ENCODE peak calls at places on chromosomes 2 and 18, in six cellular contexts. Z, P, R, X, C and I are unnamed samples.

GRCh38 chr2:69559696-69560482 is 83.7 kb downstream of the AAK1 start:
- DNase-seq in P (peak; percentile 21), X (peak; percentile 76), R (no peak), Z (no peak), C (no peak), I (peak; percentile 37)

GRCh38 chr18:54529444-54529843 is 61.6 kb upstream of the DYNAP start:
- DNase-seq in P (no peak), X (no peak), C (no peak), R (no peak), Z (no peak), I (no peak)

GRCh38 chr2:207240649-207241048 is 74.9 kb upstream of the KLF7 start:
- DNase-seq in Z (no peak), X (no peak), P (no peak), C (no peak), R (no peak), I (no peak)

GRCh38 chr2:24372033-24372432 is 11.7 kb upstream of the ITSN2 start:
- DNase-seq in Z (no peak), C (no peak), X (no peak), R (no peak), P (no peak), I (no peak)

GRCh38 chr2:183123959-183124221 is 353 bp upstream of the NUP35 start:
- DNase-seq in R (no peak), C (no peak), P (no peak), X (no peak), Z (no peak), I (no peak)

GRCh38 chr2:20599861-20600461 is 50.9 kb downstream of the HS1BP3 start:
- DNase-seq in R (peak; percentile 30), X (no peak), P (no peak), C (no peak), Z (peak; percentile 68), I (no peak)

GRCh38 chr18:68428026-68428425 is 286.9 kb downstream of the TMX3 start:
- DNase-seq in R (no peak), C (no peak), P (peak; percentile 82), X (peak; percentile 92), Z (no peak), I (peak; percentile 89)

GRCh38 chr2:223057545-223057944 is 5.6 kb downstream of the KCNE4 start:
- DNase-seq in X (no peak), P (no peak), C (no peak), R (no peak), Z (no peak), I (peak; percentile 60)

GRCh38 chr2:158912122-158912521 is 56.3 kb upstream of the TANC1 start:
- DNase-seq in X (no peak), C (no peak), R (no peak), Z (no peak), P (no peak), I (no peak)

GRCh38 chr2:172358784-172359556 is 68.4 kb upstream of the ITGA6 start:
- DNase-seq in X (peak; percentile 31), R (no peak), C (no peak), Z (no peak), P (no peak), I (no peak)

GRCh38 chr2:179770029-179770428 is 91.4 kb downstream of the ZNF385B start:
- DNase-seq in R (no peak), Z (no peak), C (no peak), X (no peak), P (no peak), I (no peak)

DNA sequence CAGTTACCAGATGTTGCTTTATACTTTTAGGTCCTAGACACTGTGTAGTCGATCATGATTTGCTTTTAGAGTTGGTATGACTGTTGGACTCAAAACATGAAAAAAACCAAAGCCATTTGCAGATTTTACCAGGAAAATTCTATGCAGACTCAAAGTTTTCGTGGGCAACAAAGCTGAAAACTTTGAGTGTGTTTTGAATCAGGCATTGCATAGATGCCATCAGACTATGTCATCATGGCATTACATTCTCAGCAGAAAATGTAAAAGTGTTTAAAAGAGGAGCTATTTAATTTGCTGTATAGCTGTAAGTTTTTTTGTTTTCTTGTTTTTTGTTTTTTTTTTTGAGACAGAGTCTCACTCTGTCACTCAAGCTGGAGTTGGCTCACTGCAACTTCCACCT is 43.5 kb upstream of the ELAC1 start:
- DNase-seq in R (no peak), X (peak; percentile 44), C (no peak), Z (no peak), P (no peak), I (no peak)
- H3K9me3 ChIP-seq in R (no peaks in the 10 kb centered on the region), X (no peaks in the 10 kb centered on the region), C (no peaks in the 10 kb centered on the region), Z (no peaks in the 10 kb centered on the region), P (no peaks in the 10 kb centered on the region), I (peaks cover 16% of the 10 kb centered on the region)

GRCh38 chr18:78561757-78562445 is 417.7 kb upstream of the SALL3 start:
- DNase-seq in Z (no peak), R (no peak), X (no peak), C (no peak), P (no peak), I (no peak)
- H3K9me3 ChIP-seq in Z (no peaks in the 10 kb centered on the region), R (no peaks in the 10 kb centered on the region), X (no peaks in the 10 kb centered on the region), C (no peaks in the 10 kb centered on the region), P (peaks cover 16% of the 10 kb centered on the region), I (peaks cover 6% of the 10 kb centered on the region)

DNA sequence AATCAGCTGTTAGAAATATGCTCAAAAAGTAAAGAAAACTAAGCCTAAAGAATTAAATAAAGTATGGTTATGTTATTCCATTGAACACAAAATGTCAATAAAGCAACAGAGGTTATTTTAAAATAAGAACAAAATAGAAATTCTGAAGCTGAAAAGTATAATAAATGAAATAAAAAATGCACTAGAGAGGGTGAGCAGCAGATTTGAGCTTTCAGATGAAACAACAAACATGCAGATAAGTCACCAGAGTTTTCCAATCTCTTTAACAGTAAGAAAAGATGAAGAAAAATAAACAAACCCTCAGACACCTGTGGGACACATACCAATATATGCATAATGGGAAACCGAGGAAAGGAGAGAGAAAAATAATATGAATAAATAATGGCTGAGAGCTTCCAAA is 70.3 kb upstream of the SLC9A2 start:
- DNase-seq in R (no peak), C (no peak), P (no peak), Z (no peak), X (no peak), I (no peak)
- H3K9me3 ChIP-seq in R (peaks cover 20% of the 10 kb centered on the region), C (peaks cover 17% of the 10 kb centered on the region), P (no peaks in the 10 kb centered on the region), Z (no peaks in the 10 kb centered on the region), X (no peaks in the 10 kb centered on the region), I (peaks cover 10% of the 10 kb centered on the region)

GRCh38 chr2:81328968-81329367 is 1024.4 kb upstream of the LRRTM1 start:
- DNase-seq in P (no peak), R (no peak), X (no peak), Z (no peak), C (no peak), I (no peak)

GRCh38 chr2:81327916-81328315 is 1023.4 kb upstream of the LRRTM1 start:
- DNase-seq in P (no peak), R (no peak), Z (no peak), C (no peak), X (no peak), I (no peak)

GRCh38 chr2:81324046-81324445 is 1019.5 kb upstream of the LRRTM1 start:
- DNase-seq in R (no peak), P (no peak), X (no peak), C (no peak), Z (no peak), I (peak; percentile 0)
- H3K9me3 ChIP-seq in R (no peaks in the 10 kb centered on the region), P (peaks cover 2% of the 10 kb centered on the region), X (no peaks in the 10 kb centered on the region), C (peaks cover 9% of the 10 kb centered on the region), Z (no peaks in the 10 kb centered on the region), I (peaks cover 29% of the 10 kb centered on the region)

GRCh38 chr18:5995626-5996025 is 100.3 kb upstream of the TMEM200C start:
- DNase-seq in P (no peak), C (no peak), Z (no peak), X (no peak), R (no peak), I (no peak)

GRCh38 chr18:5997361-5997760 is 102.0 kb upstream of the TMEM200C start:
- DNase-seq in C (no peak), P (no peak), X (no peak), R (no peak), Z (no peak), I (no peak)

GRCh38 chr18:5993938-5994337 is 98.6 kb upstream of the TMEM200C start:
- DNase-seq in C (no peak), R (no peak), Z (no peak), X (no peak), P (no peak), I (no peak)

GRCh38 chr18:5987217-5987616 is 91.9 kb upstream of the TMEM200C start:
- DNase-seq in R (no peak), Z (no peak), C (no peak), P (no peak), X (no peak), I (no peak)

DNA sequence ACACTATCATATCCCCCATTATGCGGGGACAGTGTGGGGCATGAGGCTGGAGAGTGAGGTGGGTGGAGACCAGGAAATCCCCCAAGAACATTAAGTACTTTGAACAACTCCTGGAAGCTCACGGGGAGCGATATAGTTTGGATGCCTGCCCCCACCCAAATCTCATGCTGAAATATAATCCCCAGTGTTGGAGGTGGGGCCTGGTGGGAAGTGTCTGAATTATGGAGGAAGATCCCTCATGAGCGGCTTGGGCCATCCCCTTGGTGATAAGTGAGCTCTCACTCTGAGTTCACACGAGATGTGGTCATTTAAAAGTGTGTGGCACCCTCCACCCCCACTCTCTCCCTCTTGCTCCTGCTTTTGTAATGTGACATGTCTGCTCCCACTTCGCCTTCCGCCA is 97.1 kb upstream of the TMEM200C start:
- DNase-seq in Z (no peak), X (no peak), P (no peak), R (no peak), C (no peak), I (no peak)
- H3K9me3 ChIP-seq in Z (no peaks in the 10 kb centered on the region), X (no peaks in the 10 kb centered on the region), P (no peaks in the 10 kb centered on the region), R (no peaks in the 10 kb centered on the region), C (no peaks in the 10 kb centered on the region), I (peaks cover 35% of the 10 kb centered on the region)

GRCh38 chr2:236371010-236371409 is 106.8 kb upstream of the ASB18 start:
- DNase-seq in Z (no peak), X (no peak), C (no peak), R (no peak), P (no peak), I (no peak)
- H3K9me3 ChIP-seq in Z (no peaks in the 10 kb centered on the region), X (no peaks in the 10 kb centered on the region), C (no peaks in the 10 kb centered on the region), R (no peaks in the 10 kb centered on the region), P (no peaks in the 10 kb centered on the region), I (no peaks in the 10 kb centered on the region)

GRCh38 chr2:161422812-161423211 is 6.7 kb downstream of the TBR1 start:
- DNase-seq in P (no peak), R (no peak), Z (no peak), X (no peak), C (no peak), I (no peak)
- H3K9me3 ChIP-seq in P (no peaks in the 10 kb centered on the region), R (no peaks in the 10 kb centered on the region), Z (no peaks in the 10 kb centered on the region), X (no peaks in the 10 kb centered on the region), C (no peaks in the 10 kb centered on the region), I (no peaks in the 10 kb centered on the region)

GRCh38 chr18:63356272-63356896 is 10.6 kb downstream of the KDSR start:
- DNase-seq in Z (no peak), R (no peak), X (no peak), C (no peak), P (no peak), I (no peak)
- H3K9me3 ChIP-seq in Z (no peaks in the 10 kb centered on the region), R (no peaks in the 10 kb centered on the region), X (no peaks in the 10 kb centered on the region), C (no peaks in the 10 kb centered on the region), P (no peaks in the 10 kb centered on the region), I (no peaks in the 10 kb centered on the region)

GRCh38 chr2:122451040-122451439 is 695.6 kb downstream of the TSN start:
- DNase-seq in P (no peak), R (no peak), X (peak; percentile 64), C (no peak), Z (no peak), I (peak; percentile 64)
- H3K9me3 ChIP-seq in P (no peaks in the 10 kb centered on the region), R (peaks cover 15% of the 10 kb centered on the region), X (no peaks in the 10 kb centered on the region), C (no peaks in the 10 kb centered on the region), Z (no peaks in the 10 kb centered on the region), I (peaks cover 41% of the 10 kb centered on the region)

GRCh38 chr2:89842180-89842908 is 1150.9 kb downstream of the RPIA start:
- DNase-seq in X (no peak), R (no peak), C (peak; percentile 34), P (no peak), Z (no peak), I (no peak)
- H3K9me3 ChIP-seq in X (no peaks in the 10 kb centered on the region), R (peaks cover 8% of the 10 kb centered on the region), C (no peaks in the 10 kb centered on the region), P (peaks cover 28% of the 10 kb centered on the region), Z (peaks cover 10% of the 10 kb centered on the region), I (no peaks in the 10 kb centered on the region)